ENCODE peak calls at places on chromosomes 12 and 14, in six cellular contexts. One of them, this sample, is unnamed.

GRCh38 chr12:101582937-101583336 is 11.8 kb upstream of the MYBPC1 start:
- DNase-seq in GM20000: no peak
- DNase-seq in KG1: no peak
- DNase-seq in hippocampal formation: no peak
- DNase-seq in activated CD8-positive, alpha-beta memory T cell treated with anti-CD3 and anti-CD28 coated beads for 4 hours: no peak
- DNase-seq in mesenchymal stem cell: no peak
- DNase-seq in this sample: no peak

GRCh38 chr14:97298775-97299174 is 501.6 kb downstream of the VRK1 start:
- DNase-seq in GM20000: no peak
- DNase-seq in KG1: no peak
- DNase-seq in hippocampal formation: no peak
- DNase-seq in activated CD8-positive, alpha-beta memory T cell treated with anti-CD3 and anti-CD28 coated beads for 4 hours: no peak
- DNase-seq in mesenchymal stem cell: no peak
- DNase-seq in this sample: no peak

GRCh38 chr12:106387847-106388246 is 30.3 kb downstream of the POLR3B start:
- DNase-seq in GM20000: no peak
- DNase-seq in KG1: no peak
- DNase-seq in hippocampal formation: no peak
- DNase-seq in activated CD8-positive, alpha-beta memory T cell treated with anti-CD3 and anti-CD28 coated beads for 4 hours: no peak
- DNase-seq in mesenchymal stem cell: no peak
- DNase-seq in this sample: no peak

GRCh38 chr12:92363295-92364146 is 217.9 kb upstream of the BTG1 start:
- DNase-seq in GM20000: peak
- DNase-seq in KG1: peak
- DNase-seq in hippocampal formation: peak
- DNase-seq in activated CD8-positive, alpha-beta memory T cell treated with anti-CD3 and anti-CD28 coated beads for 4 hours: no peak
- DNase-seq in mesenchymal stem cell: peak
- DNase-seq in this sample: peak

GRCh38 chr12:20641127-20641526 is 54.0 kb upstream of the SLCO1C1 start:
- DNase-seq in GM20000: no peak
- DNase-seq in KG1: no peak
- DNase-seq in hippocampal formation: no peak
- DNase-seq in activated CD8-positive, alpha-beta memory T cell treated with anti-CD3 and anti-CD28 coated beads for 4 hours: no peak
- DNase-seq in mesenchymal stem cell: no peak
- DNase-seq in this sample: no peak

GRCh38 chr12:77407951-77408350 is 342.6 kb upstream of the E2F7 start:
- DNase-seq in GM20000: no peak
- DNase-seq in KG1: no peak
- DNase-seq in hippocampal formation: no peak
- DNase-seq in activated CD8-positive, alpha-beta memory T cell treated with anti-CD3 and anti-CD28 coated beads for 4 hours: no peak
- DNase-seq in mesenchymal stem cell: no peak
- DNase-seq in this sample: no peak

GRCh38 chr12:104549820-104550480 is 93.2 kb downstream of the CHST11 start:
- DNase-seq in GM20000: no peak
- DNase-seq in KG1: no peak
- DNase-seq in hippocampal formation: no peak
- DNase-seq in activated CD8-positive, alpha-beta memory T cell treated with anti-CD3 and anti-CD28 coated beads for 4 hours: no peak
- DNase-seq in mesenchymal stem cell: no peak
- DNase-seq in this sample: no peak

GRCh38 chr14:99441157-99441870 is 39.3 kb downstream of the SETD3 start:
- DNase-seq in GM20000: no peak
- DNase-seq in KG1: no peak
- DNase-seq in hippocampal formation: no peak
- DNase-seq in activated CD8-positive, alpha-beta memory T cell treated with anti-CD3 and anti-CD28 coated beads for 4 hours: no peak
- DNase-seq in mesenchymal stem cell: peak
- DNase-seq in this sample: no peak

GRCh38 chr14:104436741-104437701 is 142.5 kb upstream of the C14orf180 start:
- DNase-seq in GM20000: no peak
- DNase-seq in KG1: no peak
- DNase-seq in hippocampal formation: no peak
- DNase-seq in activated CD8-positive, alpha-beta memory T cell treated with anti-CD3 and anti-CD28 coated beads for 4 hours: no peak
- DNase-seq in mesenchymal stem cell: no peak
- DNase-seq in this sample: no peak

GRCh38 chr12:101909646-101910045 is 32.3 kb downstream of the DRAM1 start:
- DNase-seq in GM20000: no peak
- DNase-seq in KG1: no peak
- DNase-seq in hippocampal formation: no peak
- DNase-seq in activated CD8-positive, alpha-beta memory T cell treated with anti-CD3 and anti-CD28 coated beads for 4 hours: no peak
- DNase-seq in mesenchymal stem cell: no peak
- DNase-seq in this sample: no peak

GRCh38 chr12:124152733-124153132 is 142.2 kb upstream of the RFLNA start:
- DNase-seq in GM20000: no peak
- DNase-seq in KG1: no peak
- DNase-seq in hippocampal formation: no peak
- DNase-seq in activated CD8-positive, alpha-beta memory T cell treated with anti-CD3 and anti-CD28 coated beads for 4 hours: no peak
- DNase-seq in mesenchymal stem cell: no peak
- DNase-seq in this sample: no peak

GRCh38 chr12:68976304-68976915 is 43.4 kb upstream of the CPM start:
- DNase-seq in GM20000: no peak
- DNase-seq in KG1: no peak
- DNase-seq in hippocampal formation: no peak
- DNase-seq in activated CD8-positive, alpha-beta memory T cell treated with anti-CD3 and anti-CD28 coated beads for 4 hours: no peak
- DNase-seq in mesenchymal stem cell: no peak
- DNase-seq in this sample: no peak

GRCh38 chr14:66009104-66009503 is 477.1 kb upstream of the CCDC196 start:
- DNase-seq in GM20000: no peak
- DNase-seq in KG1: no peak
- DNase-seq in hippocampal formation: no peak
- DNase-seq in activated CD8-positive, alpha-beta memory T cell treated with anti-CD3 and anti-CD28 coated beads for 4 hours: no peak
- DNase-seq in mesenchymal stem cell: peak
- DNase-seq in this sample: no peak

GRCh38 chr12:122040579-122041386 is 19.1 kb downstream of the BCL7A start:
- DNase-seq in GM20000: no peak
- DNase-seq in KG1: no peak
- DNase-seq in hippocampal formation: no peak
- DNase-seq in activated CD8-positive, alpha-beta memory T cell treated with anti-CD3 and anti-CD28 coated beads for 4 hours: no peak
- DNase-seq in mesenchymal stem cell: no peak
- DNase-seq in this sample: no peak

GRCh38 chr14:69153848-69154208 is 909 bp upstream of the DCAF5 start:
- DNase-seq in GM20000: peak
- DNase-seq in KG1: no peak
- DNase-seq in hippocampal formation: peak
- DNase-seq in activated CD8-positive, alpha-beta memory T cell treated with anti-CD3 and anti-CD28 coated beads for 4 hours: no peak
- DNase-seq in mesenchymal stem cell: no peak
- DNase-seq in this sample: no peak

GRCh38 chr12:121755591-121755990 is 37.9 kb downstream of the RHOF start:
- DNase-seq in GM20000: no peak
- DNase-seq in KG1: no peak
- DNase-seq in hippocampal formation: no peak
- DNase-seq in activated CD8-positive, alpha-beta memory T cell treated with anti-CD3 and anti-CD28 coated beads for 4 hours: no peak
- DNase-seq in mesenchymal stem cell: no peak
- DNase-seq in this sample: no peak

GRCh38 chr14:61545716-61546455 is 149.4 kb upstream of the HIF1A start:
- DNase-seq in GM20000: no peak
- DNase-seq in KG1: no peak
- DNase-seq in hippocampal formation: peak
- DNase-seq in activated CD8-positive, alpha-beta memory T cell treated with anti-CD3 and anti-CD28 coated beads for 4 hours: no peak
- DNase-seq in mesenchymal stem cell: no peak
- DNase-seq in this sample: no peak

GRCh38 chr14:101402936-101403660 is 158.2 kb upstream of the DIO3 start:
- DNase-seq in GM20000: no peak
- DNase-seq in KG1: no peak
- DNase-seq in hippocampal formation: no peak
- DNase-seq in activated CD8-positive, alpha-beta memory T cell treated with anti-CD3 and anti-CD28 coated beads for 4 hours: no peak
- DNase-seq in mesenchymal stem cell: no peak
- DNase-seq in this sample: no peak

GRCh38 chr14:96268426-96269358 is 12.7 kb downstream of the BDKRB1 start:
- DNase-seq in GM20000: no peak
- DNase-seq in KG1: no peak
- DNase-seq in hippocampal formation: no peak
- DNase-seq in activated CD8-positive, alpha-beta memory T cell treated with anti-CD3 and anti-CD28 coated beads for 4 hours: no peak
- DNase-seq in mesenchymal stem cell: peak
- DNase-seq in this sample: peak

GRCh38 chr12:102167821-102168605 is 29.6 kb downstream of the PMCH start:
- DNase-seq in GM20000: peak
- DNase-seq in KG1: no peak
- DNase-seq in hippocampal formation: no peak
- DNase-seq in activated CD8-positive, alpha-beta memory T cell treated with anti-CD3 and anti-CD28 coated beads for 4 hours: no peak
- DNase-seq in mesenchymal stem cell: peak
- DNase-seq in this sample: no peak

GRCh38 chr14:101589486-101590015 is 28.3 kb downstream of the DIO3 start:
- DNase-seq in GM20000: no peak
- DNase-seq in KG1: no peak
- DNase-seq in hippocampal formation: no peak
- DNase-seq in activated CD8-positive, alpha-beta memory T cell treated with anti-CD3 and anti-CD28 coated beads for 4 hours: no peak
- DNase-seq in mesenchymal stem cell: no peak
- DNase-seq in this sample: no peak

GRCh38 chr14:21539154-21539940 is 13.2 kb upstream of the SALL2 start:
- DNase-seq in GM20000: no peak
- DNase-seq in KG1: no peak
- DNase-seq in hippocampal formation: no peak
- DNase-seq in activated CD8-positive, alpha-beta memory T cell treated with anti-CD3 and anti-CD28 coated beads for 4 hours: no peak
- DNase-seq in mesenchymal stem cell: no peak
- DNase-seq in this sample: no peak

GRCh38 chr12:121719926-121720414 is 7.4 kb downstream of the TMEM120B start:
- DNase-seq in GM20000: no peak
- DNase-seq in KG1: no peak
- DNase-seq in hippocampal formation: no peak
- DNase-seq in activated CD8-positive, alpha-beta memory T cell treated with anti-CD3 and anti-CD28 coated beads for 4 hours: no peak
- DNase-seq in mesenchymal stem cell: peak
- DNase-seq in this sample: no peak

GRCh38 chr12:4174417-4174816 is 99.1 kb upstream of the CCND2 start:
- DNase-seq in GM20000: no peak
- DNase-seq in KG1: no peak
- DNase-seq in hippocampal formation: peak
- DNase-seq in activated CD8-positive, alpha-beta memory T cell treated with anti-CD3 and anti-CD28 coated beads for 4 hours: no peak
- DNase-seq in mesenchymal stem cell: no peak
- DNase-seq in this sample: no peak

GRCh38 chr14:59890676-59891075 is 20.1 kb upstream of the RTN1 start:
- DNase-seq in GM20000: no peak
- DNase-seq in KG1: no peak
- DNase-seq in hippocampal formation: peak
- DNase-seq in activated CD8-positive, alpha-beta memory T cell treated with anti-CD3 and anti-CD28 coated beads for 4 hours: no peak
- DNase-seq in mesenchymal stem cell: no peak
- DNase-seq in this sample: no peak